ENCODE peak calls at places on chromosome 13, in six cellular contexts. One of them, this sample, is unnamed.

GRCh38 chr13:112938680-112939079 is 30.3 kb upstream of the MCF2L start:
- DNase-seq in M059J: no peak
- DNase-seq in NCI-H1436: no peak
- DNase-seq in fibroblast of lung: no peak
- DNase-seq in activated naive CD4-positive, alpha-beta T cell treated with anti-CD3 and anti-CD28 coated beads, Interleukin-2, amount 10 ng/mL, durations not matched to agents 7 days and 5 days: no peak
- DNase-seq in substantia nigra: no peak
- DNase-seq in this sample: no peak

GRCh38 chr13:45564108-45564507 is 51.4 kb downstream of the ERICH6B start:
- DNase-seq in M059J: peak
- DNase-seq in NCI-H1436: no peak
- DNase-seq in fibroblast of lung: peak
- DNase-seq in activated naive CD4-positive, alpha-beta T cell treated with anti-CD3 and anti-CD28 coated beads, Interleukin-2, amount 10 ng/mL, durations not matched to agents 7 days and 5 days: no peak
- DNase-seq in substantia nigra: no peak
- DNase-seq in this sample: peak

GRCh38 chr13:49443327-49443688 is 556 bp downstream of the CAB39L start:
- DNase-seq in M059J: peak
- DNase-seq in NCI-H1436: no peak
- DNase-seq in fibroblast of lung: peak
- DNase-seq in activated naive CD4-positive, alpha-beta T cell treated with anti-CD3 and anti-CD28 coated beads, Interleukin-2, amount 10 ng/mL, durations not matched to agents 7 days and 5 days: no peak
- DNase-seq in substantia nigra: no peak
- DNase-seq in this sample: peak

GRCh38 chr13:50156140-50156539 is 140.9 kb downstream of the KCNRG start:
- DNase-seq in M059J: peak
- DNase-seq in NCI-H1436: no peak
- DNase-seq in fibroblast of lung: peak
- DNase-seq in activated naive CD4-positive, alpha-beta T cell treated with anti-CD3 and anti-CD28 coated beads, Interleukin-2, amount 10 ng/mL, durations not matched to agents 7 days and 5 days: no peak
- DNase-seq in substantia nigra: no peak
- DNase-seq in this sample: peak

GRCh38 chr13:38053896-38054295 is 184.3 kb upstream of the TRPC4 start:
- DNase-seq in M059J: no peak
- DNase-seq in NCI-H1436: no peak
- DNase-seq in fibroblast of lung: no peak
- DNase-seq in activated naive CD4-positive, alpha-beta T cell treated with anti-CD3 and anti-CD28 coated beads, Interleukin-2, amount 10 ng/mL, durations not matched to agents 7 days and 5 days: no peak
- DNase-seq in substantia nigra: no peak
- DNase-seq in this sample: no peak

GRCh38 chr13:51945149-51945548 is 66.1 kb downstream of the ATP7B start:
- DNase-seq in M059J: no peak
- DNase-seq in NCI-H1436: no peak
- DNase-seq in fibroblast of lung: no peak
- DNase-seq in activated naive CD4-positive, alpha-beta T cell treated with anti-CD3 and anti-CD28 coated beads, Interleukin-2, amount 10 ng/mL, durations not matched to agents 7 days and 5 days: no peak
- DNase-seq in substantia nigra: no peak
- DNase-seq in this sample: no peak

GRCh38 chr13:35744566-35745203 is 268.2 kb upstream of the MAB21L1 start:
- DNase-seq in M059J: no peak
- DNase-seq in NCI-H1436: no peak
- DNase-seq in fibroblast of lung: peak
- DNase-seq in activated naive CD4-positive, alpha-beta T cell treated with anti-CD3 and anti-CD28 coated beads, Interleukin-2, amount 10 ng/mL, durations not matched to agents 7 days and 5 days: no peak
- DNase-seq in substantia nigra: no peak
- DNase-seq in this sample: no peak

GRCh38 chr13:45138282-45138681 is 18.0 kb downstream of the GTF2F2 start:
- DNase-seq in M059J: peak
- DNase-seq in NCI-H1436: no peak
- DNase-seq in fibroblast of lung: peak
- DNase-seq in activated naive CD4-positive, alpha-beta T cell treated with anti-CD3 and anti-CD28 coated beads, Interleukin-2, amount 10 ng/mL, durations not matched to agents 7 days and 5 days: no peak
- DNase-seq in substantia nigra: no peak
- DNase-seq in this sample: no peak

GRCh38 chr13:33441015-33441414 is 155.5 kb upstream of the STARD13 start:
- DNase-seq in M059J: peak
- DNase-seq in NCI-H1436: no peak
- DNase-seq in fibroblast of lung: peak
- DNase-seq in activated naive CD4-positive, alpha-beta T cell treated with anti-CD3 and anti-CD28 coated beads, Interleukin-2, amount 10 ng/mL, durations not matched to agents 7 days and 5 days: no peak
- DNase-seq in substantia nigra: no peak
- DNase-seq in this sample: peak

GRCh38 chr13:105202384-105202783 is 1333.1 kb downstream of the EFNB2 start:
- DNase-seq in M059J: peak
- DNase-seq in NCI-H1436: no peak
- DNase-seq in fibroblast of lung: peak
- DNase-seq in activated naive CD4-positive, alpha-beta T cell treated with anti-CD3 and anti-CD28 coated beads, Interleukin-2, amount 10 ng/mL, durations not matched to agents 7 days and 5 days: no peak
- DNase-seq in substantia nigra: no peak
- DNase-seq in this sample: peak

GRCh38 chr13:104553156-104553555 is 1486.9 kb upstream of the SLC10A2 start:
- DNase-seq in M059J: peak
- DNase-seq in NCI-H1436: no peak
- DNase-seq in fibroblast of lung: peak
- DNase-seq in activated naive CD4-positive, alpha-beta T cell treated with anti-CD3 and anti-CD28 coated beads, Interleukin-2, amount 10 ng/mL, durations not matched to agents 7 days and 5 days: no peak
- DNase-seq in substantia nigra: no peak
- DNase-seq in this sample: peak